ENCODE peak calls at places on chromosomes 3 and 15, in four cellular contexts. U, S, J and P are unnamed samples.

GRCh38 chr3:172287811-172288477 is 160.3 kb downstream of the GHSR start:
- DNase-seq in U (no peak), S (no peak), J (no peak), P (no peak)

GRCh38 chr3:114393367-114394072 is 99.7 kb downstream of the TIGIT start:
- DNase-seq in U (no peak), S (no peak), J (no peak), P (peak)

GRCh38 chr3:111517801-111518200 is 24.2 kb upstream of the CD96 start:
- DNase-seq in U (no peak), S (no peak), J (no peak), P (no peak)

GRCh38 chr15:36177590-36178281 is 401.7 kb upstream of the CDIN1 start:
- DNase-seq in U (no peak), S (no peak), J (no peak), P (no peak)

GRCh38 chr3:137217733-137218132 is 259.9 kb downstream of the IL20RB start:
- DNase-seq in U (no peak), S (no peak), J (no peak), P (no peak)

GRCh38 chr3:121630355-121630754 is 30.3 kb downstream of the HCLS1 start:
- DNase-seq in U (no peak), S (peak), J (no peak), P (no peak)

GRCh38 chr3:44236485-44236908 is 5.2 kb upstream of the TOPAZ1 start:
- DNase-seq in U (no peak), S (no peak), J (no peak), P (no peak)

GRCh38 chr3:56878046-56878445 is 76.3 kb upstream of the ARHGEF3 start:
- DNase-seq in U (no peak), S (no peak), J (no peak), P (no peak)

GRCh38 chr15:43144512-43144911 is 11.1 kb downstream of the TMEM62 start:
- DNase-seq in U (no peak), S (no peak), J (no peak), P (no peak)

GRCh38 chr3:8841472-8841871 is 72.1 kb upstream of the OXTR start:
- DNase-seq in U (no peak), S (no peak), J (no peak), P (no peak)

GRCh38 chr3:119627461-119627860 is 29.8 kb downstream of the PLA1A start:
- DNase-seq in U (no peak), S (no peak), J (no peak), P (peak)

GRCh38 chr3:177646749-177647148 is 449.5 kb upstream of the TBL1XR1 start:
- DNase-seq in U (no peak), S (no peak), J (peak), P (no peak)

GRCh38 chr3:125624341-125624740 is 29.0 kb upstream of the OSBPL11 start:
- DNase-seq in U (no peak), S (no peak), J (no peak), P (no peak)

GRCh38 chr3:152403632-152404066 is 134.9 kb downstream of the MBNL1 start:
- DNase-seq in U (no peak), S (peak), J (no peak), P (peak)

GRCh38 chr3:51304230-51304629 is 80.9 kb upstream of the MANF start:
- DNase-seq in U (no peak), S (no peak), J (no peak), P (no peak)

GRCh38 chr15:31346367-31347066 is 19.9 kb downstream of the KLF13 start:
- DNase-seq in U (no peak), S (no peak), J (no peak), P (no peak)

GRCh38 chr15:89749951-89750559 is 994 bp downstream of the MESP1 start:
- DNase-seq in U (no peak), S (no peak), J (no peak), P (no peak)

GRCh38 chr3:138459619-138460535 is 25.5 kb downstream of the ESYT3 start:
- DNase-seq in U (no peak), S (no peak), J (no peak), P (no peak)

GRCh38 chr15:34610388-34610787 is 26.9 kb upstream of the GOLGA8B start:
- DNase-seq in U (no peak), S (no peak), J (no peak), P (no peak)

GRCh38 chr3:45011756-45012441 is 14.2 kb upstream of the CLEC3B start:
- DNase-seq in U (peak), S (no peak), J (no peak), P (peak)

GRCh38 chr3:142027713-142028112 is 121.6 kb downstream of the TFDP2 start:
- DNase-seq in U (no peak), S (no peak), J (no peak), P (no peak)

GRCh38 chr15:60392601-60392985 is 5.2 kb downstream of the ANXA2 start:
- DNase-seq in U (no peak), S (no peak), J (peak), P (no peak)